ENCODE peak calls at places on chromosomes 5 and 9, in six cellular contexts. One of them, this sample, is unnamed.
A peak's percentile ranks its signal among the peaks of the same experiment; 100 is the strongest.

GRCh38 chr9:130118841-130119520 is 53.2 kb upstream of the NCS1 start:
- DNase-seq in CD8-positive, alpha-beta memory T cell: no peak
- DNase-seq in fibroblast of lung: peak; percentile 80
- DNase-seq in kidney epithelial cell: peak; percentile 92
- DNase-seq in cardiac muscle cell: no peak
- DNase-seq in neural progenitor cell: peak; percentile 46
- DNase-seq in this sample: no peak

GRCh38 chr5:35031276-35031675 is 16.5 kb downstream of the AGXT2 start:
- DNase-seq in CD8-positive, alpha-beta memory T cell: no peak
- DNase-seq in fibroblast of lung: peak; percentile 85
- DNase-seq in kidney epithelial cell: peak; percentile 84
- DNase-seq in cardiac muscle cell: no peak
- DNase-seq in neural progenitor cell: no peak
- DNase-seq in this sample: no peak

GRCh38 chr9:127419306-127419705 is 4.9 kb upstream of the ZNF79 start:
- DNase-seq in CD8-positive, alpha-beta memory T cell: no peak
- DNase-seq in fibroblast of lung: no peak
- DNase-seq in kidney epithelial cell: no peak
- DNase-seq in cardiac muscle cell: no peak
- DNase-seq in neural progenitor cell: no peak
- DNase-seq in this sample: no peak

GRCh38 chr5:1186351-1187233 is 14.8 kb upstream of the SLC6A19 start:
- DNase-seq in CD8-positive, alpha-beta memory T cell: no peak
- DNase-seq in fibroblast of lung: no peak
- DNase-seq in kidney epithelial cell: no peak
- DNase-seq in cardiac muscle cell: no peak
- DNase-seq in neural progenitor cell: no peak
- DNase-seq in this sample: no peak

GRCh38 chr5:158998911-158999705 is 100.6 kb downstream of the EBF1 start:
- DNase-seq in CD8-positive, alpha-beta memory T cell: no peak
- DNase-seq in fibroblast of lung: no peak
- DNase-seq in kidney epithelial cell: no peak
- DNase-seq in cardiac muscle cell: no peak
- DNase-seq in neural progenitor cell: no peak
- DNase-seq in this sample: no peak

GRCh38 chr9:6978591-6978990 is 220.8 kb downstream of the KDM4C start:
- DNase-seq in CD8-positive, alpha-beta memory T cell: no peak
- DNase-seq in fibroblast of lung: no peak
- DNase-seq in kidney epithelial cell: no peak
- DNase-seq in cardiac muscle cell: no peak
- DNase-seq in neural progenitor cell: no peak
- DNase-seq in this sample: no peak

GRCh38 chr5:61995486-61995885 is 310.5 kb upstream of the KIF2A start:
- DNase-seq in CD8-positive, alpha-beta memory T cell: no peak
- DNase-seq in fibroblast of lung: no peak
- DNase-seq in kidney epithelial cell: no peak
- DNase-seq in cardiac muscle cell: no peak
- DNase-seq in neural progenitor cell: no peak
- DNase-seq in this sample: no peak

GRCh38 chr5:145237843-145238242 is 597.3 kb downstream of the PRELID2 start:
- DNase-seq in CD8-positive, alpha-beta memory T cell: no peak
- DNase-seq in fibroblast of lung: peak; percentile 38
- DNase-seq in kidney epithelial cell: peak; percentile 18
- DNase-seq in cardiac muscle cell: peak; percentile 86
- DNase-seq in neural progenitor cell: peak; percentile 93
- DNase-seq in this sample: peak; percentile 75

GRCh38 chr9:99591770-99592169 is 229.9 kb upstream of the NR4A3 start:
- DNase-seq in CD8-positive, alpha-beta memory T cell: no peak
- DNase-seq in fibroblast of lung: no peak
- DNase-seq in kidney epithelial cell: no peak
- DNase-seq in cardiac muscle cell: no peak
- DNase-seq in neural progenitor cell: no peak
- DNase-seq in this sample: no peak

GRCh38 chr5:2991884-2992283 is 240.4 kb upstream of the IRX2 start:
- DNase-seq in CD8-positive, alpha-beta memory T cell: no peak
- DNase-seq in fibroblast of lung: no peak
- DNase-seq in kidney epithelial cell: no peak
- DNase-seq in cardiac muscle cell: peak; percentile 14
- DNase-seq in neural progenitor cell: no peak
- DNase-seq in this sample: no peak

GRCh38 chr9:93198839-93199625 is 15.1 kb downstream of the WNK2 start:
- DNase-seq in CD8-positive, alpha-beta memory T cell: no peak
- DNase-seq in fibroblast of lung: no peak
- DNase-seq in kidney epithelial cell: no peak
- DNase-seq in cardiac muscle cell: no peak
- DNase-seq in neural progenitor cell: no peak
- DNase-seq in this sample: no peak

GRCh38 chr5:139278540-139279274 is 14.8 kb upstream of the MATR3 start:
- DNase-seq in CD8-positive, alpha-beta memory T cell: no peak
- DNase-seq in fibroblast of lung: no peak
- DNase-seq in kidney epithelial cell: no peak
- DNase-seq in cardiac muscle cell: no peak
- DNase-seq in neural progenitor cell: no peak
- DNase-seq in this sample: no peak

GRCh38 chr5:91049800-91050199 is 333.3 kb downstream of the ARRDC3 start:
- DNase-seq in CD8-positive, alpha-beta memory T cell: no peak
- DNase-seq in fibroblast of lung: peak; percentile 62
- DNase-seq in kidney epithelial cell: peak; percentile 42
- DNase-seq in cardiac muscle cell: no peak
- DNase-seq in neural progenitor cell: no peak
- DNase-seq in this sample: no peak

GRCh38 chr5:143065185-143065584 is 295.0 kb downstream of the ARHGAP26 start:
- DNase-seq in CD8-positive, alpha-beta memory T cell: no peak
- DNase-seq in fibroblast of lung: peak; percentile 73
- DNase-seq in kidney epithelial cell: no peak
- DNase-seq in cardiac muscle cell: no peak
- DNase-seq in neural progenitor cell: no peak
- DNase-seq in this sample: no peak

GRCh38 chr9:18485691-18486090 is 11.7 kb downstream of the ADAMTSL1 start:
- DNase-seq in CD8-positive, alpha-beta memory T cell: no peak
- DNase-seq in fibroblast of lung: peak; percentile 72
- DNase-seq in kidney epithelial cell: no peak
- DNase-seq in cardiac muscle cell: no peak
- DNase-seq in neural progenitor cell: no peak
- DNase-seq in this sample: no peak

GRCh38 chr9:18480649-18481048 is 6.7 kb downstream of the ADAMTSL1 start:
- DNase-seq in CD8-positive, alpha-beta memory T cell: no peak
- DNase-seq in fibroblast of lung: peak; percentile 93
- DNase-seq in kidney epithelial cell: no peak
- DNase-seq in cardiac muscle cell: no peak
- DNase-seq in neural progenitor cell: no peak
- DNase-seq in this sample: no peak

GRCh38 chr9:18479405-18479804 is 5.5 kb downstream of the ADAMTSL1 start:
- DNase-seq in CD8-positive, alpha-beta memory T cell: no peak
- DNase-seq in fibroblast of lung: peak; percentile 40
- DNase-seq in kidney epithelial cell: no peak
- DNase-seq in cardiac muscle cell: no peak
- DNase-seq in neural progenitor cell: no peak
- DNase-seq in this sample: no peak

GRCh38 chr9:18478517-18479361 is 4.8 kb downstream of the ADAMTSL1 start:
- DNase-seq in CD8-positive, alpha-beta memory T cell: no peak
- DNase-seq in fibroblast of lung: peak; percentile 95
- DNase-seq in kidney epithelial cell: no peak
- DNase-seq in cardiac muscle cell: peak; percentile 43
- DNase-seq in neural progenitor cell: peak; percentile 26
- DNase-seq in this sample: no peak

DNA sequence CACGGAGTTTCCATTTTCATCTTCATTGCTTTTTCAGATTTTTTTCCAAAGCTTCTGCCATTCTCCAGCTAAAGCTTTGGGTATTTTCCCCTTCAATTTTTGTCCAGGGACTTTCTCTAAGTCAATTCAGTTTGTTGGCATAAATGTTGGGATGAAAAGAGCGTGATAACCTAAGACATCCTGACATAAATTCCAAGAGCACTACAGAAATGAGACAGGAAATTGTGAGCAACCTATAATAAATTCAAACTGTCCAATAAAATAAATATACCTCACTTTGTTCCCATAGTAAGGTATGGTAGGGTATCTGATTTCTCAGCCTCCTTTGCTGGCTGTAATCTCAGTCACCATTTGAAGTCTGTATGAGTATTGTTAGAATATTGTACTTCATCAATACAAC is 8.4 kb downstream of the ADAMTSL1 start:
- DNase-seq in CD8-positive, alpha-beta memory T cell: no peak
- DNase-seq in fibroblast of lung: peak; percentile 35
- DNase-seq in kidney epithelial cell: no peak
- DNase-seq in cardiac muscle cell: no peak
- DNase-seq in neural progenitor cell: no peak
- DNase-seq in this sample: no peak
- H3K36me3 ChIP-seq in CD8-positive, alpha-beta memory T cell: no peaks in the 10 kb centered on the region
- H3K36me3 ChIP-seq in fibroblast of lung: peaks cover 3% of the 10 kb centered on the region
- H3K36me3 ChIP-seq in kidney epithelial cell: no peaks in the 10 kb centered on the region
- H3K36me3 ChIP-seq in cardiac muscle cell: no peaks in the 10 kb centered on the region
- H3K36me3 ChIP-seq in neural progenitor cell: no peaks in the 10 kb centered on the region
- H3K36me3 ChIP-seq in this sample: no peaks in the 10 kb centered on the region

GRCh38 chr9:36876056-36876455 is 158.0 kb downstream of the PAX5 start:
- DNase-seq in CD8-positive, alpha-beta memory T cell: no peak
- DNase-seq in fibroblast of lung: no peak
- DNase-seq in kidney epithelial cell: no peak
- DNase-seq in cardiac muscle cell: no peak
- DNase-seq in neural progenitor cell: no peak
- DNase-seq in this sample: no peak
- H3K36me3 ChIP-seq in CD8-positive, alpha-beta memory T cell: no peaks in the 10 kb centered on the region
- H3K36me3 ChIP-seq in fibroblast of lung: no peaks in the 10 kb centered on the region
- H3K36me3 ChIP-seq in kidney epithelial cell: no peaks in the 10 kb centered on the region
- H3K36me3 ChIP-seq in cardiac muscle cell: no peaks in the 10 kb centered on the region
- H3K36me3 ChIP-seq in neural progenitor cell: no peaks in the 10 kb centered on the region
- H3K36me3 ChIP-seq in this sample: no peaks in the 10 kb centered on the region

DNA sequence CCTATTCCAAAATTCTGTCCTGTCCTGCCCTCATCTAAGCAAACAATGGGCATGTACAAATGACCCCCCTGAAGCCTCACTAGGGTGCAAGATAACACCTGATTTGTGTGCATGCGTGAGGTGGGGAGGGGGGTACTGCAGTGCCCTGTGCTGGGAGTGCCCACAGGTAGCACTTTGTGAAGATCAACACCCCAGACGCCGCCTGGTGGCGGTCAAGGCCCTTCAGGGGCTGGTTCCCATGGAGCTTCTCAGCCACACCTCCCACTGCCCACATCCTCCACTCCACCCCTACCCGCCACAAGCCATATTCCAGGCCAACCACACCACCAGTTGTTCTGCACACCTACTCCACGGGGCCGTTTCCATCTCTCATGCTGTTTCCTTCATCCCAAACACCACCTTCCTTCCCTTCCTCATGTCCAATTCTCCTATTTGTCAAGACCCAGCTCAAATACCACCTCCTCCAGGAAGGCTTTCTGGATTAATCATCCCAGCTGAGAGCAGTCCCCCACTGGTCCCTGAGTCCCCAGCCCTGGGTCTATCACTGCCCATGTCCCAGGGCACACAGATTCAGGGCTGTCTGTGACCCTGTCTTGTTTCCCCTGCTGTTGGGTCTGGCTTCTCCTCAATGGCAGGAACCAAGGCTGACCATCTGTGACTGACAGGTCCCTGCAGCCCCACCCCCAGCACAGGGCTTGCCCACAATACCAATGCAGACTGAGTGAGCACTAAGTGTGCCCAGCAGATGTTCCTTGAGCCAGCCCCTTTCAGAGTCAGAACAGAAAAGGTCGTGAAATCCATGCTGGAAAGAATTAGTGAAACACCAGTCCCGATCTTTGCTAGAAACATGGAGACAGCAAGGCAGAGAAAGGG is 178.4 kb downstream of the PAX5 start:
- DNase-seq in CD8-positive, alpha-beta memory T cell: peak; percentile 6
- DNase-seq in fibroblast of lung: no peak
- DNase-seq in kidney epithelial cell: no peak
- DNase-seq in cardiac muscle cell: peak; percentile 50
- DNase-seq in neural progenitor cell: peak; percentile 42
- DNase-seq in this sample: peak; percentile 63
- H3K36me3 ChIP-seq in CD8-positive, alpha-beta memory T cell: no peaks in the 10 kb centered on the region
- H3K36me3 ChIP-seq in fibroblast of lung: no peaks in the 10 kb centered on the region
- H3K36me3 ChIP-seq in kidney epithelial cell: no peaks in the 10 kb centered on the region
- H3K36me3 ChIP-seq in cardiac muscle cell: no peaks in the 10 kb centered on the region
- H3K36me3 ChIP-seq in neural progenitor cell: no peaks in the 10 kb centered on the region
- H3K36me3 ChIP-seq in this sample: no peaks in the 10 kb centered on the region

GRCh38 chr9:116223926-116224325 is 70.3 kb downstream of the PAPPA start:
- DNase-seq in CD8-positive, alpha-beta memory T cell: no peak
- DNase-seq in fibroblast of lung: peak; percentile 25
- DNase-seq in kidney epithelial cell: no peak
- DNase-seq in cardiac muscle cell: no peak
- DNase-seq in neural progenitor cell: no peak
- DNase-seq in this sample: no peak

GRCh38 chr9:116212986-116213672 is 59.5 kb downstream of the PAPPA start:
- DNase-seq in CD8-positive, alpha-beta memory T cell: no peak
- DNase-seq in fibroblast of lung: peak; percentile 9
- DNase-seq in kidney epithelial cell: no peak
- DNase-seq in cardiac muscle cell: no peak
- DNase-seq in neural progenitor cell: no peak
- DNase-seq in this sample: no peak

GRCh38 chr9:116219686-116220085 is 66.1 kb downstream of the PAPPA start:
- DNase-seq in CD8-positive, alpha-beta memory T cell: no peak
- DNase-seq in fibroblast of lung: peak; percentile 60
- DNase-seq in kidney epithelial cell: peak; percentile 91
- DNase-seq in cardiac muscle cell: peak; percentile 77
- DNase-seq in neural progenitor cell: no peak
- DNase-seq in this sample: no peak

GRCh38 chr9:116213673-116214047 is 60.1 kb downstream of the PAPPA start:
- DNase-seq in CD8-positive, alpha-beta memory T cell: no peak
- DNase-seq in fibroblast of lung: peak; percentile 32
- DNase-seq in kidney epithelial cell: no peak
- DNase-seq in cardiac muscle cell: no peak
- DNase-seq in neural progenitor cell: no peak
- DNase-seq in this sample: no peak

GRCh38 chr9:116218399-116218798 is 64.8 kb downstream of the PAPPA start:
- DNase-seq in CD8-positive, alpha-beta memory T cell: no peak
- DNase-seq in fibroblast of lung: no peak
- DNase-seq in kidney epithelial cell: no peak
- DNase-seq in cardiac muscle cell: no peak
- DNase-seq in neural progenitor cell: no peak
- DNase-seq in this sample: no peak
- H3K36me3 ChIP-seq in CD8-positive, alpha-beta memory T cell: no peaks in the 10 kb centered on the region
- H3K36me3 ChIP-seq in fibroblast of lung: no peaks in the 10 kb centered on the region
- H3K36me3 ChIP-seq in kidney epithelial cell: no peaks in the 10 kb centered on the region
- H3K36me3 ChIP-seq in cardiac muscle cell: no peaks in the 10 kb centered on the region
- H3K36me3 ChIP-seq in neural progenitor cell: no peaks in the 10 kb centered on the region
- H3K36me3 ChIP-seq in this sample: no peaks in the 10 kb centered on the region

DNA sequence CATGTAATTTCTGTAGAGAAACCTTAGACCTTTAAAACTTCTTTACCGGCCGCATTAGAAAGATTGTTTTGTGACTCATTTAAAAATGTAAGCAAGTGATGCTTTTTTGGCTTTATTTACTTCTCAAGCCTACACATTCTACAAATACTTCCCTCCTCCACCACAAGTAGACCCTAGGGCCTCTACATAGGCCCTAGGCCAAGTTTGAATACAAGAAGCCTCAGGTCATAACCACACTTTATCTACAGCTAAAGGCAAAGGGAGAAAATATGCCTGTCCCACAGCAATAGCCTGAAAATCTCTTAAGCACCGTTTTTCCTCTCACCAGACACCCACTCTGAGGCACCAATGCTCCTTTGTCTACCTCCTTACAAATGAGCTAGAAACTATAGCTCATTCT is 53.9 kb downstream of the CSNK1A1 start:
- DNase-seq in CD8-positive, alpha-beta memory T cell: no peak
- DNase-seq in fibroblast of lung: peak; percentile 97
- DNase-seq in kidney epithelial cell: no peak
- DNase-seq in cardiac muscle cell: no peak
- DNase-seq in neural progenitor cell: no peak
- DNase-seq in this sample: no peak
- H3K36me3 ChIP-seq in CD8-positive, alpha-beta memory T cell: no peaks in the 10 kb centered on the region
- H3K36me3 ChIP-seq in fibroblast of lung: peaks cover 6% of the 10 kb centered on the region
- H3K36me3 ChIP-seq in kidney epithelial cell: no peaks in the 10 kb centered on the region
- H3K36me3 ChIP-seq in cardiac muscle cell: peaks cover 61% of the 10 kb centered on the region
- H3K36me3 ChIP-seq in neural progenitor cell: peaks cover 26% of the 10 kb centered on the region
- H3K36me3 ChIP-seq in this sample: peaks cover 2% of the 10 kb centered on the region

This sample was measured in iPS DF 6.9.